ENCODE peak calls at places on chromosomes 2 and 18, in seven cellular contexts. G is CD8-positive, alpha-beta T cell; A is IMR-90; V is lower leg skin; J is T-cell; O is stimulated activated CD4-positive, alpha-beta T cell treated with anti-CD3 and anti-CD28 coated beads, Interleukin-15, amount 100 ng/mL, for 1 hour; D is dermis blood vessel endothelial cell. K is an unnamed sample.

GRCh38 chr18:77218642-77219041 is 31.0 kb upstream of the GALR1 start:
- DNase-seq in O (no peak), J (no peak), V (no peak), D (no peak), A (no peak), G (no peak), K (no peak)

GRCh38 chr18:6021341-6022088 is 126.2 kb upstream of the TMEM200C start:
- DNase-seq in V (no peak), D (no peak), O (no peak), A (no peak), G (no peak), J (no peak), K (no peak)

GRCh38 chr2:178718283-178718682 is 88.9 kb downstream of the TTN start:
- DNase-seq in J (no peak), D (no peak), O (no peak), A (no peak), G (no peak), V (no peak), K (no peak)

GRCh38 chr2:186068154-186068826 is 329.7 kb downstream of the FSIP2 start:
- DNase-seq in G (no peak), V (no peak), D (no peak), J (no peak), O (no peak), A (no peak), K (no peak)

GRCh38 chr18:5095239-5095638 is 101.8 kb downstream of the AKAIN1 start:
- DNase-seq in V (no peak), J (no peak), D (no peak), O (no peak), G (no peak), A (no peak), K (no peak)

GRCh38 chr2:57881998-57882884 is 164.4 kb upstream of the VRK2 start:
- DNase-seq in D (no peak), V (no peak), J (no peak), G (no peak), A (peak), O (no peak), K (no peak)

GRCh38 chr18:21105936-21106335 is 5.7 kb downstream of the ROCK1 start:
- DNase-seq in D (no peak), A (no peak), G (no peak), J (no peak), O (no peak), V (no peak), K (no peak)

GRCh38 chr2:120394764-120395163 is 48.8 kb downstream of the INHBB start:
- DNase-seq in J (no peak), G (no peak), A (no peak), D (no peak), V (no peak), O (no peak), K (no peak)

GRCh38 chr2:230413465-230413864 is 2.5 kb upstream of the SP100 start:
- DNase-seq in D (no peak), O (no peak), G (no peak), J (no peak), V (no peak), A (no peak), K (no peak)

GRCh38 chr2:38793511-38793910 is 15.5 kb downstream of the GEMIN6 start:
- DNase-seq in D (no peak), V (no peak), G (no peak), O (no peak), A (no peak), J (no peak), K (no peak)

GRCh38 chr2:213834746-213835145 is 550.5 kb downstream of the SPAG16 start:
- DNase-seq in V (no peak), A (peak), J (no peak), O (no peak), G (no peak), D (no peak), K (no peak)

GRCh38 chr2:164479460-164479859 is 141.8 kb downstream of the GRB14 start:
- DNase-seq in A (peak), O (no peak), D (peak), G (no peak), J (no peak), V (no peak), K (peak)

GRCh38 chr2:172102159-172102857 is 392 bp downstream of the DLX2 start:
- DNase-seq in G (no peak), D (peak), V (no peak), J (peak), A (peak), O (no peak), K (no peak)

GRCh38 chr2:204315236-204315662 is 230.0 kb upstream of the PARD3B start:
- DNase-seq in O (no peak), A (peak), J (no peak), G (no peak), D (no peak), V (no peak), K (no peak)

GRCh38 chr18:45521777-45522176 is 93.5 kb upstream of the SLC14A2 start:
- DNase-seq in D (no peak), O (no peak), G (no peak), V (no peak), J (no peak), A (peak), K (no peak)